ENCODE peak calls at places on chromosome 3, in five cellular contexts. One of them, this sample, is unnamed.
A peak's percentile ranks its signal among the peaks of the same experiment; 100 is the strongest.

GRCh38 chr3:148379763-148380162 is 317.9 kb upstream of the AGTR1 start:
- DNase-seq in activated T-helper 2 cell treated with anti-CD3 and anti-CD28 coated beads, Interferon-gamma antibody, Interleukin-2, Interleukin-4, amounts not matched to agents 10 μg/mL and 5 μg/mL and 100 μg/mL, durations not matched to agents 14 hours and 24 hours and 36 hours: no peak
- DNase-seq in activated gamma-delta T cell treated with Interleukin-2 at 50 U/mL for 16 hours: no peak
- DNase-seq in HTR-8/SVneo: peak; percentile 41
- DNase-seq in lung: no peak
- DNase-seq in this sample: peak; percentile 72

GRCh38 chr3:32593903-32594525 is 23.4 kb upstream of the DYNC1LI1 start:
- DNase-seq in lung: no peak
- DNase-seq in activated gamma-delta T cell treated with Interleukin-2 at 50 U/mL for 16 hours: no peak
- DNase-seq in HTR-8/SVneo: no peak
- DNase-seq in activated T-helper 2 cell treated with anti-CD3 and anti-CD28 coated beads, Interferon-gamma antibody, Interleukin-2, Interleukin-4, amounts not matched to agents 10 μg/mL and 5 μg/mL and 100 μg/mL, durations not matched to agents 14 hours and 24 hours and 36 hours: no peak
- DNase-seq in this sample: no peak

GRCh38 chr3:168249539-168250414 is 154.1 kb upstream of the GOLIM4 start:
- DNase-seq in lung: peak; percentile 77
- DNase-seq in activated T-helper 2 cell treated with anti-CD3 and anti-CD28 coated beads, Interferon-gamma antibody, Interleukin-2, Interleukin-4, amounts not matched to agents 10 μg/mL and 5 μg/mL and 100 μg/mL, durations not matched to agents 14 hours and 24 hours and 36 hours: peak; percentile 25
- DNase-seq in HTR-8/SVneo: peak; percentile 57
- DNase-seq in activated gamma-delta T cell treated with Interleukin-2 at 50 U/mL for 16 hours: no peak
- DNase-seq in this sample: peak; percentile 67

GRCh38 chr3:105823149-105823866 is 45.5 kb downstream of the CBLB start:
- DNase-seq in lung: no peak
- DNase-seq in activated gamma-delta T cell treated with Interleukin-2 at 50 U/mL for 16 hours: no peak
- DNase-seq in activated T-helper 2 cell treated with anti-CD3 and anti-CD28 coated beads, Interferon-gamma antibody, Interleukin-2, Interleukin-4, amounts not matched to agents 10 μg/mL and 5 μg/mL and 100 μg/mL, durations not matched to agents 14 hours and 24 hours and 36 hours: no peak
- DNase-seq in HTR-8/SVneo: peak; percentile 32
- DNase-seq in this sample: no peak

GRCh38 chr3:159825216-159825854 is 163.3 kb upstream of the IL12A start:
- DNase-seq in activated gamma-delta T cell treated with Interleukin-2 at 50 U/mL for 16 hours: no peak
- DNase-seq in activated T-helper 2 cell treated with anti-CD3 and anti-CD28 coated beads, Interferon-gamma antibody, Interleukin-2, Interleukin-4, amounts not matched to agents 10 μg/mL and 5 μg/mL and 100 μg/mL, durations not matched to agents 14 hours and 24 hours and 36 hours: no peak
- DNase-seq in HTR-8/SVneo: no peak
- DNase-seq in lung: no peak
- DNase-seq in this sample: no peak

GRCh38 chr3:130896101-130896500 is 2.2 kb downstream of the ATP2C1 start:
- DNase-seq in HTR-8/SVneo: no peak
- DNase-seq in lung: no peak
- DNase-seq in activated gamma-delta T cell treated with Interleukin-2 at 50 U/mL for 16 hours: no peak
- DNase-seq in activated T-helper 2 cell treated with anti-CD3 and anti-CD28 coated beads, Interferon-gamma antibody, Interleukin-2, Interleukin-4, amounts not matched to agents 10 μg/mL and 5 μg/mL and 100 μg/mL, durations not matched to agents 14 hours and 24 hours and 36 hours: no peak
- DNase-seq in this sample: no peak

GRCh38 chr3:32662638-32663037 is 22.4 kb upstream of the CNOT10 start:
- DNase-seq in HTR-8/SVneo: no peak
- DNase-seq in activated gamma-delta T cell treated with Interleukin-2 at 50 U/mL for 16 hours: no peak
- DNase-seq in activated T-helper 2 cell treated with anti-CD3 and anti-CD28 coated beads, Interferon-gamma antibody, Interleukin-2, Interleukin-4, amounts not matched to agents 10 μg/mL and 5 μg/mL and 100 μg/mL, durations not matched to agents 14 hours and 24 hours and 36 hours: no peak
- DNase-seq in lung: no peak
- DNase-seq in this sample: no peak

GRCh38 chr3:157618075-157618760 is 115.0 kb upstream of the VEPH1 start:
- DNase-seq in activated T-helper 2 cell treated with anti-CD3 and anti-CD28 coated beads, Interferon-gamma antibody, Interleukin-2, Interleukin-4, amounts not matched to agents 10 μg/mL and 5 μg/mL and 100 μg/mL, durations not matched to agents 14 hours and 24 hours and 36 hours: no peak
- DNase-seq in activated gamma-delta T cell treated with Interleukin-2 at 50 U/mL for 16 hours: no peak
- DNase-seq in lung: no peak
- DNase-seq in HTR-8/SVneo: peak; percentile 56
- DNase-seq in this sample: peak; percentile 18

GRCh38 chr3:167653750-167654149 is at the start of gene WDR49:
- DNase-seq in HTR-8/SVneo: no peak
- DNase-seq in activated gamma-delta T cell treated with Interleukin-2 at 50 U/mL for 16 hours: no peak
- DNase-seq in activated T-helper 2 cell treated with anti-CD3 and anti-CD28 coated beads, Interferon-gamma antibody, Interleukin-2, Interleukin-4, amounts not matched to agents 10 μg/mL and 5 μg/mL and 100 μg/mL, durations not matched to agents 14 hours and 24 hours and 36 hours: no peak
- DNase-seq in lung: no peak
- DNase-seq in this sample: no peak

GRCh38 chr3:196632033-196632751 is 7.3 kb upstream of the NRROS start:
- DNase-seq in lung: peak; percentile 86
- DNase-seq in activated T-helper 2 cell treated with anti-CD3 and anti-CD28 coated beads, Interferon-gamma antibody, Interleukin-2, Interleukin-4, amounts not matched to agents 10 μg/mL and 5 μg/mL and 100 μg/mL, durations not matched to agents 14 hours and 24 hours and 36 hours: peak; percentile 97
- DNase-seq in activated gamma-delta T cell treated with Interleukin-2 at 50 U/mL for 16 hours: peak; percentile 93
- DNase-seq in HTR-8/SVneo: peak; percentile 82
- DNase-seq in this sample: peak; percentile 66

GRCh38 chr3:64220161-64220560 is 5.1 kb downstream of the PRICKLE2 start:
- DNase-seq in activated gamma-delta T cell treated with Interleukin-2 at 50 U/mL for 16 hours: no peak
- DNase-seq in HTR-8/SVneo: peak; percentile 12
- DNase-seq in activated T-helper 2 cell treated with anti-CD3 and anti-CD28 coated beads, Interferon-gamma antibody, Interleukin-2, Interleukin-4, amounts not matched to agents 10 μg/mL and 5 μg/mL and 100 μg/mL, durations not matched to agents 14 hours and 24 hours and 36 hours: no peak
- DNase-seq in lung: no peak
- DNase-seq in this sample: no peak

GRCh38 chr3:71389911-71390573 is 193.5 kb downstream of the FOXP1 start:
- DNase-seq in lung: peak; percentile 57
- DNase-seq in activated gamma-delta T cell treated with Interleukin-2 at 50 U/mL for 16 hours: no peak
- DNase-seq in HTR-8/SVneo: no peak
- DNase-seq in activated T-helper 2 cell treated with anti-CD3 and anti-CD28 coated beads, Interferon-gamma antibody, Interleukin-2, Interleukin-4, amounts not matched to agents 10 μg/mL and 5 μg/mL and 100 μg/mL, durations not matched to agents 14 hours and 24 hours and 36 hours: peak; percentile 20
- DNase-seq in this sample: no peak

GRCh38 chr3:188664795-188665194 is 507.0 kb upstream of the TPRG1 start:
- DNase-seq in activated gamma-delta T cell treated with Interleukin-2 at 50 U/mL for 16 hours: no peak
- DNase-seq in lung: no peak
- DNase-seq in activated T-helper 2 cell treated with anti-CD3 and anti-CD28 coated beads, Interferon-gamma antibody, Interleukin-2, Interleukin-4, amounts not matched to agents 10 μg/mL and 5 μg/mL and 100 μg/mL, durations not matched to agents 14 hours and 24 hours and 36 hours: no peak
- DNase-seq in HTR-8/SVneo: peak; percentile 9
- DNase-seq in this sample: peak; percentile 13

GRCh38 chr3:71694358-71694999 is 30.7 kb downstream of the EIF4E3 start:
- DNase-seq in lung: no peak
- DNase-seq in activated T-helper 2 cell treated with anti-CD3 and anti-CD28 coated beads, Interferon-gamma antibody, Interleukin-2, Interleukin-4, amounts not matched to agents 10 μg/mL and 5 μg/mL and 100 μg/mL, durations not matched to agents 14 hours and 24 hours and 36 hours: no peak
- DNase-seq in HTR-8/SVneo: peak; percentile 38
- DNase-seq in activated gamma-delta T cell treated with Interleukin-2 at 50 U/mL for 16 hours: no peak
- DNase-seq in this sample: peak; percentile 58

GRCh38 chr3:37971467-37971866 is 19.1 kb upstream of the VILL start:
- DNase-seq in activated T-helper 2 cell treated with anti-CD3 and anti-CD28 coated beads, Interferon-gamma antibody, Interleukin-2, Interleukin-4, amounts not matched to agents 10 μg/mL and 5 μg/mL and 100 μg/mL, durations not matched to agents 14 hours and 24 hours and 36 hours: no peak
- DNase-seq in activated gamma-delta T cell treated with Interleukin-2 at 50 U/mL for 16 hours: no peak
- DNase-seq in HTR-8/SVneo: no peak
- DNase-seq in lung: no peak
- DNase-seq in this sample: no peak